ENCODE peak calls at places on chromosomes 12 and 14, in ten cellular contexts. One of them, this sample, is unnamed. For H3K27me3 and H3K9me3, the result is how much of the 10 kb centered on the place peaks cover.

GRCh38 chr14:103549361-103550311 is 12.8 kb downstream of the BAG5 start:
- DNase-seq in Peyer's patch: no peak
- DNase-seq in left lung: no peak
- DNase-seq in tibial artery: no peak
- DNase-seq in cardiac muscle cell: no peak
- DNase-seq in left ventricle myocardium inferior: peak
- DNase-seq in HepG2: peak
- DNase-seq in CD8-positive, alpha-beta T cell: no peak
- DNase-seq in AG04450: no peak
- DNase-seq in mammary epithelial cell: no peak
- DNase-seq in this sample: no peak

GRCh38 chr12:52244615-52244994 is 11.6 kb downstream of the KRT7 start:
- DNase-seq in cardiac muscle cell: no peak
- DNase-seq in left ventricle myocardium inferior: no peak
- DNase-seq in CD8-positive, alpha-beta T cell: no peak
- DNase-seq in HepG2: no peak
- DNase-seq in left lung: no peak
- DNase-seq in AG04450: no peak
- DNase-seq in Peyer's patch: no peak
- DNase-seq in tibial artery: no peak
- DNase-seq in mammary epithelial cell: no peak
- DNase-seq in this sample: peak

GRCh38 chr12:106954462-106955376 is 988 bp upstream of the TMEM263 start:
- DNase-seq in Peyer's patch: peak
- DNase-seq in tibial artery: peak
- DNase-seq in mammary epithelial cell: peak
- DNase-seq in HepG2: no peak
- DNase-seq in AG04450: no peak
- DNase-seq in cardiac muscle cell: no peak
- DNase-seq in left lung: peak
- DNase-seq in CD8-positive, alpha-beta T cell: peak
- DNase-seq in left ventricle myocardium inferior: peak
- DNase-seq in this sample: peak

GRCh38 chr12:75783093-75783877 is 248.3 kb downstream of the PHLDA1 start:
- DNase-seq in CD8-positive, alpha-beta T cell: no peak
- DNase-seq in tibial artery: no peak
- DNase-seq in AG04450: no peak
- DNase-seq in left lung: no peak
- DNase-seq in HepG2: no peak
- DNase-seq in left ventricle myocardium inferior: no peak
- DNase-seq in cardiac muscle cell: no peak
- DNase-seq in mammary epithelial cell: no peak
- DNase-seq in Peyer's patch: no peak
- DNase-seq in this sample: no peak

GRCh38 chr14:75155159-75155558 is 21.3 kb downstream of the TMED10 start:
- DNase-seq in CD8-positive, alpha-beta T cell: no peak
- DNase-seq in HepG2: no peak
- DNase-seq in left lung: no peak
- DNase-seq in left ventricle myocardium inferior: no peak
- DNase-seq in AG04450: no peak
- DNase-seq in Peyer's patch: no peak
- DNase-seq in cardiac muscle cell: no peak
- DNase-seq in mammary epithelial cell: no peak
- DNase-seq in tibial artery: no peak
- DNase-seq in this sample: no peak

GRCh38 chr12:18753481-18754117 is 15.7 kb downstream of the CAPZA3 start:
- DNase-seq in HepG2: no peak
- DNase-seq in mammary epithelial cell: no peak
- DNase-seq in cardiac muscle cell: peak
- DNase-seq in AG04450: no peak
- DNase-seq in Peyer's patch: no peak
- DNase-seq in left lung: no peak
- DNase-seq in left ventricle myocardium inferior: peak
- DNase-seq in CD8-positive, alpha-beta T cell: no peak
- DNase-seq in tibial artery: no peak
- DNase-seq in this sample: no peak

GRCh38 chr12:124509676-124510300 is 57.6 kb downstream of the NCOR2 start:
- DNase-seq in left ventricle myocardium inferior: peak
- DNase-seq in cardiac muscle cell: peak
- DNase-seq in HepG2: peak
- DNase-seq in CD8-positive, alpha-beta T cell: no peak
- DNase-seq in AG04450: no peak
- DNase-seq in mammary epithelial cell: peak
- DNase-seq in Peyer's patch: no peak
- DNase-seq in tibial artery: peak
- DNase-seq in left lung: no peak
- DNase-seq in this sample: no peak

GRCh38 chr12:85781751-85782150 is 54.5 kb downstream of the RASSF9 start:
- DNase-seq in CD8-positive, alpha-beta T cell: no peak
- DNase-seq in AG04450: no peak
- DNase-seq in cardiac muscle cell: no peak
- DNase-seq in mammary epithelial cell: no peak
- DNase-seq in Peyer's patch: no peak
- DNase-seq in left ventricle myocardium inferior: no peak
- DNase-seq in tibial artery: no peak
- DNase-seq in left lung: no peak
- DNase-seq in HepG2: no peak
- DNase-seq in this sample: no peak

GRCh38 chr12:54682674-54683073 is 34.5 kb upstream of the DCD start:
- DNase-seq in tibial artery: no peak
- DNase-seq in cardiac muscle cell: no peak
- DNase-seq in left lung: no peak
- DNase-seq in Peyer's patch: no peak
- DNase-seq in HepG2: no peak
- DNase-seq in AG04450: no peak
- DNase-seq in mammary epithelial cell: no peak
- DNase-seq in CD8-positive, alpha-beta T cell: no peak
- DNase-seq in left ventricle myocardium inferior: no peak
- DNase-seq in this sample: no peak

GRCh38 chr14:59301354-59301753 is 112.9 kb downstream of the DAAM1 start:
- DNase-seq in left ventricle myocardium inferior: no peak
- DNase-seq in Peyer's patch: no peak
- DNase-seq in HepG2: peak
- DNase-seq in mammary epithelial cell: no peak
- DNase-seq in cardiac muscle cell: no peak
- DNase-seq in CD8-positive, alpha-beta T cell: no peak
- DNase-seq in tibial artery: no peak
- DNase-seq in left lung: no peak
- DNase-seq in AG04450: no peak
- DNase-seq in this sample: no peak

GRCh38 chr14:49999216-49999761 is 106.4 kb downstream of the ARF6 start:
- DNase-seq in left ventricle myocardium inferior: peak
- DNase-seq in CD8-positive, alpha-beta T cell: peak
- DNase-seq in mammary epithelial cell: peak
- DNase-seq in AG04450: no peak
- DNase-seq in HepG2: no peak
- DNase-seq in tibial artery: peak
- DNase-seq in Peyer's patch: peak
- DNase-seq in left lung: peak
- DNase-seq in cardiac muscle cell: no peak
- DNase-seq in this sample: peak

GRCh38 chr14:50001146-50001998 is 108.5 kb downstream of the ARF6 start:
- DNase-seq in cardiac muscle cell: no peak
- DNase-seq in Peyer's patch: peak
- DNase-seq in CD8-positive, alpha-beta T cell: peak
- DNase-seq in AG04450: no peak
- DNase-seq in HepG2: peak
- DNase-seq in mammary epithelial cell: peak
- DNase-seq in tibial artery: peak
- DNase-seq in left lung: peak
- DNase-seq in left ventricle myocardium inferior: no peak
- DNase-seq in this sample: peak

GRCh38 chr14:49997991-49998390 is 105.1 kb downstream of the ARF6 start:
- DNase-seq in cardiac muscle cell: no peak
- DNase-seq in Peyer's patch: no peak
- DNase-seq in HepG2: no peak
- DNase-seq in AG04450: no peak
- DNase-seq in mammary epithelial cell: no peak
- DNase-seq in left lung: no peak
- DNase-seq in tibial artery: no peak
- DNase-seq in left ventricle myocardium inferior: no peak
- DNase-seq in CD8-positive, alpha-beta T cell: no peak
- DNase-seq in this sample: no peak

GRCh38 chr14:50000215-50001145 is 107.6 kb downstream of the ARF6 start:
- DNase-seq in tibial artery: peak
- DNase-seq in left ventricle myocardium inferior: peak
- DNase-seq in Peyer's patch: peak
- DNase-seq in mammary epithelial cell: peak
- DNase-seq in left lung: peak
- DNase-seq in HepG2: peak
- DNase-seq in CD8-positive, alpha-beta T cell: peak
- DNase-seq in AG04450: no peak
- DNase-seq in cardiac muscle cell: peak
- DNase-seq in this sample: peak

GRCh38 chr14:49999826-50000214 is 106.9 kb downstream of the ARF6 start:
- DNase-seq in HepG2: no peak
- DNase-seq in tibial artery: no peak
- DNase-seq in CD8-positive, alpha-beta T cell: no peak
- DNase-seq in Peyer's patch: no peak
- DNase-seq in left lung: no peak
- DNase-seq in left ventricle myocardium inferior: no peak
- DNase-seq in AG04450: no peak
- DNase-seq in mammary epithelial cell: no peak
- DNase-seq in cardiac muscle cell: no peak
- DNase-seq in this sample: no peak
- H3K4me3 ChIP-seq in HepG2: no peak
- H3K4me3 ChIP-seq in tibial artery: peak
- H3K4me3 ChIP-seq in CD8-positive, alpha-beta T cell: peak
- H3K4me3 ChIP-seq in Peyer's patch: peak
- H3K4me3 ChIP-seq in left lung: no peak
- H3K4me3 ChIP-seq in left ventricle myocardium inferior: no peak
- H3K4me3 ChIP-seq in AG04450: no peak
- H3K4me3 ChIP-seq in mammary epithelial cell: no peak
- H3K4me3 ChIP-seq in cardiac muscle cell: no peak
- H3K4me3 ChIP-seq in this sample: no peak

GRCh38 chr12:110156766-110157165 is 32.6 kb downstream of the IFT81 start:
- DNase-seq in CD8-positive, alpha-beta T cell: no peak
- DNase-seq in HepG2: no peak
- DNase-seq in Peyer's patch: no peak
- DNase-seq in cardiac muscle cell: no peak
- DNase-seq in left lung: no peak
- DNase-seq in mammary epithelial cell: no peak
- DNase-seq in tibial artery: no peak
- DNase-seq in left ventricle myocardium inferior: no peak
- DNase-seq in AG04450: no peak
- DNase-seq in this sample: no peak
- H3K27me3 ChIP-seq in CD8-positive, alpha-beta T cell: under half
- H3K27me3 ChIP-seq in HepG2: under half
- H3K27me3 ChIP-seq in Peyer's patch: under half
- H3K27me3 ChIP-seq in cardiac muscle cell: under half
- H3K27me3 ChIP-seq in left lung: under half
- H3K27me3 ChIP-seq in mammary epithelial cell: under half
- H3K27me3 ChIP-seq in tibial artery: under half
- H3K27me3 ChIP-seq in left ventricle myocardium inferior: under half
- H3K27me3 ChIP-seq in AG04450: under half
- H3K27me3 ChIP-seq in this sample: under half

DNA sequence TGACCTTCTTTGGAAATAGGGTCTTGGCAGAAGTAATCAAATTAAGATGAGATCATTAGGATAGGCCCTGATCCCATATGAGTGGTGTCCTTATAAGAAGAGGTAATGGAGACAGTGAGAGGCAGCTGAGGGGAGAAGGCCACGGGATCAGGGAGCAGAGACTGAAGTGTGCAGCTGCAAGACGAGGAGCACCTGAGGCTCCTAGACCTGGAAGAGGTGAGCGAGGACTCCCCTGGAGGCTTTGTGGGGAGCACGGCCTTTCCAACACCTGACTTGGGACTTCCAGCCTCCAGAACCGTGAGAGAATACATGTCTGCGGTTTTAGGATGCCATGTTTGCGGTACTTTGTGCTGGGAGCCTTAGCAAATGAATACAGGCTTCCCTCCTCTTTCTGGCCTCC is 37.5 kb downstream of the LRTM2 start:
- DNase-seq in cardiac muscle cell: no peak
- DNase-seq in mammary epithelial cell: no peak
- DNase-seq in left lung: no peak
- DNase-seq in HepG2: no peak
- DNase-seq in CD8-positive, alpha-beta T cell: no peak
- DNase-seq in Peyer's patch: no peak
- DNase-seq in left ventricle myocardium inferior: no peak
- DNase-seq in tibial artery: no peak
- DNase-seq in AG04450: no peak
- DNase-seq in this sample: no peak
- H3K9me3 ChIP-seq in cardiac muscle cell: under half
- H3K9me3 ChIP-seq in mammary epithelial cell: under half
- H3K9me3 ChIP-seq in left lung: under half
- H3K9me3 ChIP-seq in HepG2: under half
- H3K9me3 ChIP-seq in CD8-positive, alpha-beta T cell: under half
- H3K9me3 ChIP-seq in Peyer's patch: under half
- H3K9me3 ChIP-seq in left ventricle myocardium inferior: under half
- H3K9me3 ChIP-seq in tibial artery: under half
- H3K9me3 ChIP-seq in AG04450: under half
- H3K9me3 ChIP-seq in this sample: under half

GRCh38 chr12:13687633-13688032 is 293.8 kb downstream of the GRIN2B start:
- DNase-seq in left ventricle myocardium inferior: no peak
- DNase-seq in AG04450: no peak
- DNase-seq in CD8-positive, alpha-beta T cell: no peak
- DNase-seq in left lung: no peak
- DNase-seq in mammary epithelial cell: no peak
- DNase-seq in cardiac muscle cell: no peak
- DNase-seq in HepG2: no peak
- DNase-seq in tibial artery: no peak
- DNase-seq in Peyer's patch: no peak
- DNase-seq in this sample: no peak

GRCh38 chr12:13686243-13686642 is 295.2 kb downstream of the GRIN2B start:
- DNase-seq in HepG2: no peak
- DNase-seq in mammary epithelial cell: no peak
- DNase-seq in Peyer's patch: no peak
- DNase-seq in tibial artery: no peak
- DNase-seq in cardiac muscle cell: no peak
- DNase-seq in CD8-positive, alpha-beta T cell: no peak
- DNase-seq in left ventricle myocardium inferior: no peak
- DNase-seq in left lung: no peak
- DNase-seq in AG04450: no peak
- DNase-seq in this sample: no peak

GRCh38 chr12:13695781-13696180 is 285.6 kb downstream of the GRIN2B start:
- DNase-seq in tibial artery: no peak
- DNase-seq in Peyer's patch: no peak
- DNase-seq in CD8-positive, alpha-beta T cell: no peak
- DNase-seq in HepG2: no peak
- DNase-seq in AG04450: no peak
- DNase-seq in mammary epithelial cell: no peak
- DNase-seq in left lung: no peak
- DNase-seq in left ventricle myocardium inferior: no peak
- DNase-seq in cardiac muscle cell: no peak
- DNase-seq in this sample: no peak

GRCh38 chr12:13692332-13692731 is 289.1 kb downstream of the GRIN2B start:
- DNase-seq in mammary epithelial cell: no peak
- DNase-seq in left ventricle myocardium inferior: no peak
- DNase-seq in CD8-positive, alpha-beta T cell: no peak
- DNase-seq in AG04450: no peak
- DNase-seq in Peyer's patch: no peak
- DNase-seq in left lung: no peak
- DNase-seq in tibial artery: no peak
- DNase-seq in HepG2: no peak
- DNase-seq in cardiac muscle cell: no peak
- DNase-seq in this sample: no peak

DNA sequence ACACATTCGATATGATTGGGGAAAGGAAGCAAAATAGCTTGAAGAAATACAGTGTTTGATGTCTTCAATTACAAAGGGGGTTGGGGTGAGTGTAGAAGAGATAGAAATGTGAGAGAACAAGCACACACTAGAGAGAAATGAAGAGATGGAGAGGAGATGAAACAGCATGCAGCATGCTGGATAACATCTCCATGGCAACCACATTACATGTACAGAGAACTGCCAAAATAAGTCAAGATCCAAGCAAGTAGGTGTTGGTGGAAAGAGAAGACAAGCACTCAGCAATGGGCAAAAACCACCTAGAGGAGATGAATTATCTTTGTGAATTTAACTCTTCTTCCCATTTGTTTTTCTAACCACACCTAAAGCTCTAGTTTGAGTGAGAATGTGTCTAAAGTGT is 289.8 kb downstream of the GRIN2B start:
- DNase-seq in mammary epithelial cell: no peak
- DNase-seq in left lung: no peak
- DNase-seq in tibial artery: no peak
- DNase-seq in left ventricle myocardium inferior: no peak
- DNase-seq in HepG2: no peak
- DNase-seq in CD8-positive, alpha-beta T cell: no peak
- DNase-seq in Peyer's patch: no peak
- DNase-seq in AG04450: no peak
- DNase-seq in cardiac muscle cell: no peak
- DNase-seq in this sample: no peak
- H3K4me3 ChIP-seq in mammary epithelial cell: no peak
- H3K4me3 ChIP-seq in left lung: no peak
- H3K4me3 ChIP-seq in tibial artery: no peak
- H3K4me3 ChIP-seq in left ventricle myocardium inferior: no peak
- H3K4me3 ChIP-seq in HepG2: no peak
- H3K4me3 ChIP-seq in CD8-positive, alpha-beta T cell: no peak
- H3K4me3 ChIP-seq in Peyer's patch: no peak
- H3K4me3 ChIP-seq in AG04450: no peak
- H3K4me3 ChIP-seq in cardiac muscle cell: no peak
- H3K4me3 ChIP-seq in this sample: no peak

This sample was measured in MG63.